ENCODE peak calls at places on chromosome 4, in six cellular contexts. One of them, this sample, is unnamed.

GRCh38 chr4:3791910-3792542 is 25.8 kb downstream of the ADRA2C start:
- DNase-seq in WERI-Rb-1: no peak
- DNase-seq in prostate gland: peak; percentile 32
- DNase-seq in GM12864: no peak
- DNase-seq in endothelial cell: peak; percentile 76
- DNase-seq in progenitor cell of endocrine pancreas: peak; percentile 91
- DNase-seq in this sample: peak; percentile 55

GRCh38 chr4:100128338-100128737 is 61.9 kb downstream of the DDIT4L start:
- DNase-seq in WERI-Rb-1: no peak
- DNase-seq in prostate gland: no peak
- DNase-seq in GM12864: no peak
- DNase-seq in endothelial cell: no peak
- DNase-seq in progenitor cell of endocrine pancreas: no peak
- DNase-seq in this sample: no peak

GRCh38 chr4:76830612-76831474 is 67.1 kb downstream of the SOWAHB start:
- DNase-seq in WERI-Rb-1: no peak
- DNase-seq in prostate gland: no peak
- DNase-seq in GM12864: no peak
- DNase-seq in endothelial cell: peak; percentile 7
- DNase-seq in progenitor cell of endocrine pancreas: no peak
- DNase-seq in this sample: no peak

GRCh38 chr4:182449186-182449880 is 206.1 kb downstream of the TENM3 start:
- DNase-seq in WERI-Rb-1: peak; percentile 72
- DNase-seq in prostate gland: peak; percentile 42
- DNase-seq in GM12864: no peak
- DNase-seq in endothelial cell: peak; percentile 61
- DNase-seq in progenitor cell of endocrine pancreas: no peak
- DNase-seq in this sample: no peak

GRCh38 chr4:146407257-146407656 is 114.5 kb downstream of the SLC10A7 start:
- DNase-seq in WERI-Rb-1: no peak
- DNase-seq in prostate gland: no peak
- DNase-seq in GM12864: no peak
- DNase-seq in endothelial cell: no peak
- DNase-seq in progenitor cell of endocrine pancreas: no peak
- DNase-seq in this sample: no peak

GRCh38 chr4:167908816-167909215 is 183.5 kb upstream of the ANXA10 start:
- DNase-seq in WERI-Rb-1: no peak
- DNase-seq in prostate gland: no peak
- DNase-seq in GM12864: no peak
- DNase-seq in endothelial cell: no peak
- DNase-seq in progenitor cell of endocrine pancreas: no peak
- DNase-seq in this sample: no peak

GRCh38 chr4:26000274-26000950 is 86.4 kb downstream of the SMIM20 start:
- DNase-seq in WERI-Rb-1: no peak
- DNase-seq in prostate gland: no peak
- DNase-seq in GM12864: no peak
- DNase-seq in endothelial cell: no peak
- DNase-seq in progenitor cell of endocrine pancreas: no peak
- DNase-seq in this sample: no peak

GRCh38 chr4:80069108-80069836 is 3.8 kb downstream of the ANTXR2 start:
- DNase-seq in WERI-Rb-1: no peak
- DNase-seq in prostate gland: no peak
- DNase-seq in GM12864: no peak
- DNase-seq in endothelial cell: no peak
- DNase-seq in progenitor cell of endocrine pancreas: no peak
- DNase-seq in this sample: no peak

GRCh38 chr4:177159600-177159999 is 150.1 kb upstream of the NEIL3 start:
- DNase-seq in WERI-Rb-1: no peak
- DNase-seq in prostate gland: no peak
- DNase-seq in GM12864: no peak
- DNase-seq in endothelial cell: no peak
- DNase-seq in progenitor cell of endocrine pancreas: no peak
- DNase-seq in this sample: no peak

GRCh38 chr4:177155454-177155853 is 154.2 kb upstream of the NEIL3 start:
- DNase-seq in WERI-Rb-1: no peak
- DNase-seq in prostate gland: no peak
- DNase-seq in GM12864: no peak
- DNase-seq in endothelial cell: no peak
- DNase-seq in progenitor cell of endocrine pancreas: no peak
- DNase-seq in this sample: no peak
- TF ChIP-seq CTCF in WERI-Rb-1: no peak
- TF ChIP-seq CTCF in prostate gland: no peak
- TF ChIP-seq CTCF in GM12864: no peak
- TF ChIP-seq CTCF in endothelial cell: no peak
- TF ChIP-seq CTCF in progenitor cell of endocrine pancreas: no peak
- TF ChIP-seq CTCF in this sample: no peak

GRCh38 chr4:33725861-33726260 is 2518.5 kb downstream of the ARAP2 start:
- DNase-seq in WERI-Rb-1: no peak
- DNase-seq in prostate gland: no peak
- DNase-seq in GM12864: no peak
- DNase-seq in endothelial cell: no peak
- DNase-seq in progenitor cell of endocrine pancreas: no peak
- DNase-seq in this sample: no peak

GRCh38 chr4:33724685-33725084 is 2519.6 kb downstream of the ARAP2 start:
- DNase-seq in WERI-Rb-1: no peak
- DNase-seq in prostate gland: no peak
- DNase-seq in GM12864: no peak
- DNase-seq in endothelial cell: no peak
- DNase-seq in progenitor cell of endocrine pancreas: no peak
- DNase-seq in this sample: no peak

GRCh38 chr4:33722254-33722653 is 2522.1 kb downstream of the ARAP2 start:
- DNase-seq in WERI-Rb-1: no peak
- DNase-seq in prostate gland: no peak
- DNase-seq in GM12864: no peak
- DNase-seq in endothelial cell: no peak
- DNase-seq in progenitor cell of endocrine pancreas: no peak
- DNase-seq in this sample: no peak

GRCh38 chr4:33722800-33723511 is 2521.4 kb downstream of the ARAP2 start:
- DNase-seq in WERI-Rb-1: no peak
- DNase-seq in prostate gland: no peak
- DNase-seq in GM12864: no peak
- DNase-seq in endothelial cell: no peak
- DNase-seq in progenitor cell of endocrine pancreas: no peak
- DNase-seq in this sample: no peak
- TF ChIP-seq CTCF in WERI-Rb-1: no peak
- TF ChIP-seq CTCF in prostate gland: no peak
- TF ChIP-seq CTCF in GM12864: no peak
- TF ChIP-seq CTCF in endothelial cell: no peak
- TF ChIP-seq CTCF in progenitor cell of endocrine pancreas: no peak
- TF ChIP-seq CTCF in this sample: no peak

GRCh38 chr4:107669068-107669467 is 51.0 kb downstream of the PAPSS1 start:
- DNase-seq in WERI-Rb-1: no peak
- DNase-seq in prostate gland: no peak
- DNase-seq in GM12864: no peak
- DNase-seq in endothelial cell: no peak
- DNase-seq in progenitor cell of endocrine pancreas: no peak
- DNase-seq in this sample: no peak

GRCh38 chr4:107665001-107665400 is 55.0 kb downstream of the PAPSS1 start:
- DNase-seq in WERI-Rb-1: no peak
- DNase-seq in prostate gland: no peak
- DNase-seq in GM12864: no peak
- DNase-seq in endothelial cell: no peak
- DNase-seq in progenitor cell of endocrine pancreas: no peak
- DNase-seq in this sample: no peak

GRCh38 chr4:107666134-107666533 is 53.9 kb downstream of the PAPSS1 start:
- DNase-seq in WERI-Rb-1: no peak
- DNase-seq in prostate gland: no peak
- DNase-seq in GM12864: no peak
- DNase-seq in endothelial cell: no peak
- DNase-seq in progenitor cell of endocrine pancreas: no peak
- DNase-seq in this sample: no peak
- TF ChIP-seq CTCF in WERI-Rb-1: no peak
- TF ChIP-seq CTCF in prostate gland: no peak
- TF ChIP-seq CTCF in GM12864: no peak
- TF ChIP-seq CTCF in endothelial cell: no peak
- TF ChIP-seq CTCF in progenitor cell of endocrine pancreas: peak; percentile 35
- TF ChIP-seq CTCF in this sample: peak; percentile 34

GRCh38 chr4:162582180-162582579 is 418.4 kb upstream of the FSTL5 start:
- DNase-seq in WERI-Rb-1: no peak
- DNase-seq in prostate gland: no peak
- DNase-seq in GM12864: no peak
- DNase-seq in endothelial cell: no peak
- DNase-seq in progenitor cell of endocrine pancreas: no peak
- DNase-seq in this sample: no peak
- TF ChIP-seq CTCF in WERI-Rb-1: no peak
- TF ChIP-seq CTCF in prostate gland: no peak
- TF ChIP-seq CTCF in GM12864: no peak
- TF ChIP-seq CTCF in endothelial cell: no peak
- TF ChIP-seq CTCF in progenitor cell of endocrine pancreas: no peak
- TF ChIP-seq CTCF in this sample: no peak

GRCh38 chr4:37666625-37667071 is 19.5 kb downstream of the RELL1 start:
- DNase-seq in WERI-Rb-1: no peak
- DNase-seq in prostate gland: no peak
- DNase-seq in GM12864: no peak
- DNase-seq in endothelial cell: peak; percentile 18
- DNase-seq in progenitor cell of endocrine pancreas: no peak
- DNase-seq in this sample: no peak
- TF ChIP-seq CTCF in WERI-Rb-1: no peak
- TF ChIP-seq CTCF in prostate gland: no peak
- TF ChIP-seq CTCF in GM12864: no peak
- TF ChIP-seq CTCF in endothelial cell: no peak
- TF ChIP-seq CTCF in progenitor cell of endocrine pancreas: no peak
- TF ChIP-seq CTCF in this sample: no peak

GRCh38 chr4:109947918-109948317 is 35.2 kb downstream of the EGF start:
- DNase-seq in WERI-Rb-1: no peak
- DNase-seq in prostate gland: no peak
- DNase-seq in GM12864: no peak
- DNase-seq in endothelial cell: no peak
- DNase-seq in progenitor cell of endocrine pancreas: no peak
- DNase-seq in this sample: no peak

GRCh38 chr4:109943745-109944144 is 31.1 kb downstream of the EGF start:
- DNase-seq in WERI-Rb-1: no peak
- DNase-seq in prostate gland: no peak
- DNase-seq in GM12864: no peak
- DNase-seq in endothelial cell: no peak
- DNase-seq in progenitor cell of endocrine pancreas: no peak
- DNase-seq in this sample: no peak

GRCh38 chr4:109947457-109947856 is 34.8 kb downstream of the EGF start:
- DNase-seq in WERI-Rb-1: no peak
- DNase-seq in prostate gland: no peak
- DNase-seq in GM12864: no peak
- DNase-seq in endothelial cell: no peak
- DNase-seq in progenitor cell of endocrine pancreas: no peak
- DNase-seq in this sample: no peak

GRCh38 chr4:109945056-109945455 is 32.4 kb downstream of the EGF start:
- DNase-seq in WERI-Rb-1: no peak
- DNase-seq in prostate gland: no peak
- DNase-seq in GM12864: no peak
- DNase-seq in endothelial cell: no peak
- DNase-seq in progenitor cell of endocrine pancreas: no peak
- DNase-seq in this sample: no peak

DNA sequence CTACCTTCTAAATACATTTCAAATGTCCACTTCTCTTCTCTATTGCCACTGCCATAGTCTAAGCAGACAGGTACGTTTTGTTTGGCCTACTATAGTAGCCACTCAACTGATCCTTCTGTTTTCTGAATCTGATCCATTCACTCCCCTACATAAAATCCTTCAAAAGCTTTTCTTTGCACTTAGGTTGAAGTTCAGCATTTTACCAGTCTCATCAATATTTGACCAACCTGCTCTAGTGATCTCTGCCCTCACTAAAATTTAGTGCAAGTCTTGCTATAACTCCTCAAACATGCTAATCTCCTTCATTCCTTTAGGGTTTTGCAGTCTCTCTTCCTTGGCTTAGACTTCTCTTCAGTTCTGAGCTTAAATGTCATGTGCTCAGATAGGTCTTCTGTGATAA is 33.4 kb downstream of the EGF start:
- DNase-seq in WERI-Rb-1: no peak
- DNase-seq in prostate gland: no peak
- DNase-seq in GM12864: no peak
- DNase-seq in endothelial cell: no peak
- DNase-seq in progenitor cell of endocrine pancreas: no peak
- DNase-seq in this sample: no peak
- TF ChIP-seq CTCF in WERI-Rb-1: no peak
- TF ChIP-seq CTCF in prostate gland: no peak
- TF ChIP-seq CTCF in GM12864: no peak
- TF ChIP-seq CTCF in endothelial cell: no peak
- TF ChIP-seq CTCF in progenitor cell of endocrine pancreas: no peak
- TF ChIP-seq CTCF in this sample: no peak

GRCh38 chr4:24979554-24979953 is 51.2 kb downstream of the LGI2 start:
- DNase-seq in WERI-Rb-1: no peak
- DNase-seq in prostate gland: no peak
- DNase-seq in GM12864: no peak
- DNase-seq in endothelial cell: no peak
- DNase-seq in progenitor cell of endocrine pancreas: no peak
- DNase-seq in this sample: no peak

GRCh38 chr4:24980064-24980690 is 50.6 kb downstream of the LGI2 start:
- DNase-seq in WERI-Rb-1: peak; percentile 64
- DNase-seq in prostate gland: peak; percentile 46
- DNase-seq in GM12864: peak; percentile 25
- DNase-seq in endothelial cell: peak; percentile 66
- DNase-seq in progenitor cell of endocrine pancreas: peak; percentile 32
- DNase-seq in this sample: peak; percentile 59

GRCh38 chr4:24975505-24975904 is 55.2 kb downstream of the LGI2 start:
- DNase-seq in WERI-Rb-1: no peak
- DNase-seq in prostate gland: no peak
- DNase-seq in GM12864: no peak
- DNase-seq in endothelial cell: no peak
- DNase-seq in progenitor cell of endocrine pancreas: no peak
- DNase-seq in this sample: no peak

GRCh38 chr4:24974252-24974580 is 56.5 kb downstream of the LGI2 start:
- DNase-seq in WERI-Rb-1: no peak
- DNase-seq in prostate gland: no peak
- DNase-seq in GM12864: no peak
- DNase-seq in endothelial cell: no peak
- DNase-seq in progenitor cell of endocrine pancreas: no peak
- DNase-seq in this sample: no peak

GRCh38 chr4:24978291-24979072 is 52.3 kb downstream of the LGI2 start:
- DNase-seq in WERI-Rb-1: no peak
- DNase-seq in prostate gland: no peak
- DNase-seq in GM12864: no peak
- DNase-seq in endothelial cell: no peak
- DNase-seq in progenitor cell of endocrine pancreas: no peak
- DNase-seq in this sample: no peak
- TF ChIP-seq CTCF in WERI-Rb-1: no peak
- TF ChIP-seq CTCF in prostate gland: no peak
- TF ChIP-seq CTCF in GM12864: no peak
- TF ChIP-seq CTCF in endothelial cell: no peak
- TF ChIP-seq CTCF in progenitor cell of endocrine pancreas: no peak
- TF ChIP-seq CTCF in this sample: no peak

GRCh38 chr4:876780-877179 is 50.9 kb upstream of the CPLX1 start:
- DNase-seq in WERI-Rb-1: peak; percentile 29
- DNase-seq in prostate gland: no peak
- DNase-seq in GM12864: no peak
- DNase-seq in endothelial cell: peak; percentile 36
- DNase-seq in progenitor cell of endocrine pancreas: no peak
- DNase-seq in this sample: no peak
- TF ChIP-seq CTCF in WERI-Rb-1: peak; percentile 64
- TF ChIP-seq CTCF in prostate gland: no peak
- TF ChIP-seq CTCF in GM12864: peak; percentile 22
- TF ChIP-seq CTCF in endothelial cell: peak; percentile 54
- TF ChIP-seq CTCF in progenitor cell of endocrine pancreas: peak; percentile 29
- TF ChIP-seq CTCF in this sample: peak; percentile 34

This sample was measured in mesothelial cell of epicardium.